ENCODE peak calls at places on chromosomes 4 and X, in eight cellular contexts. U, R, W, K, P, Z, X and J are unnamed samples.

GRCh38 chr4:20251061-20251795 is 477 bp upstream of the SLIT2 start:
- DNase-seq in U (peak; percentile 52), X (no peak), W (no peak), R (peak; percentile 72), Z (no peak), K (no peak), P (no peak), J (no peak)

GRCh38 chr4:67087897-67088296 is 457.4 kb downstream of the CENPC start:
- DNase-seq in U (peak; percentile 3), R (peak; percentile 45), K (peak; percentile 43), P (peak; percentile 62), Z (no peak), W (peak; percentile 55), X (no peak), J (peak; percentile 8)

GRCh38 chr4:152983221-152983620 is 47.1 kb downstream of the FHDC1 start:
- DNase-seq in Z (no peak), P (no peak), W (peak; percentile 40), R (no peak), X (no peak), U (peak; percentile 23), K (peak; percentile 22), J (no peak)

GRCh38 chr4:79913581-79913980 is 159.4 kb downstream of the ANTXR2 start:
- DNase-seq in U (peak; percentile 50), R (no peak), W (no peak), K (peak; percentile 66), X (no peak), Z (no peak), P (no peak), J (no peak)

GRCh38 chr4:11608992-11609391 is 180.3 kb upstream of the HS3ST1 start:
- DNase-seq in P (no peak), K (no peak), U (no peak), X (no peak), Z (no peak), W (no peak), R (no peak), J (no peak)

GRCh38 chr4:187798385-187798784 is 197.2 kb upstream of the ZFP42 start:
- DNase-seq in K (no peak), X (no peak), U (no peak), P (no peak), Z (no peak), W (no peak), R (peak; percentile 3), J (no peak)

GRCh38 chrX:132592880-132593279 is 104.0 kb upstream of the MBNL3 start:
- DNase-seq in R (no peak), X (peak; percentile 5), K (no peak), Z (no peak), W (peak; percentile 24), P (peak; percentile 6), U (peak; percentile 6), J (no peak)

GRCh38 chr4:140135529-140136021 is 18.4 kb downstream of the MAML3 start:
- DNase-seq in R (peak; percentile 87), X (no peak), U (no peak), W (no peak), K (peak; percentile 40), Z (no peak), P (no peak), J (no peak)

GRCh38 chrX:155132110-155132509 is 60.8 kb downstream of the BRCC3 start:
- DNase-seq in U (no peak), P (no peak), X (no peak), R (no peak), K (no peak), W (no peak), Z (no peak), J (no peak)